ENCODE peak calls at places on chromosomes 16 and 17, in seven cellular contexts. B is spleen; O is cerebellar cortex; U is stimulated activated CD4-positive, alpha-beta T cell treated with anti-CD3 and anti-CD28 coated beads, Interleukin-12 subunit alpha, Interleukin-12 subunit beta, amount 100 ng/mL, for 4 hours; G is mesenchymal stem cell; N is nucleus accumbens; M is EH. X is an unnamed sample.
A peak's percentile ranks its signal among the peaks of the same experiment; 100 is the strongest.

GRCh38 chr17:78378225-78379133 is at the start of gene PGS1:
- DNase-seq in M (peak; percentile 72), B (peak; percentile 96), N (peak; percentile 72), U (peak; percentile 78), O (peak; percentile 64), G (peak; percentile 81), X (peak; percentile 52)

GRCh38 chr16:35173295-35173694 is 1713.9 kb downstream of the TP53TG3F start:
- DNase-seq in M (no peak), U (no peak), B (peak; percentile 55), G (no peak), N (no peak), O (no peak), X (no peak)

GRCh38 chr16:9008335-9009260 is 44.9 kb upstream of the USP7 start:
- DNase-seq in N (peak; percentile 39), M (peak; percentile 70), U (peak; percentile 60), O (peak; percentile 61), G (peak; percentile 68), B (peak; percentile 91), X (peak; percentile 48)

GRCh38 chr17:61144876-61145564 is 254.6 kb upstream of the TBX2 start:
- DNase-seq in B (peak; percentile 75), U (no peak), G (peak; percentile 57), O (no peak), M (no peak), N (no peak), X (no peak)

GRCh38 chr17:2892305-2892971 is 96.2 kb downstream of the RAP1GAP2 start:
- DNase-seq in O (no peak), U (no peak), N (no peak), B (no peak), M (peak; percentile 89), G (peak; percentile 71), X (peak; percentile 75)

GRCh38 chr16:66979011-66979717 is 9.2 kb upstream of the CES4A start:
- DNase-seq in N (no peak), M (peak; percentile 27), G (no peak), U (no peak), O (no peak), B (peak; percentile 84), X (no peak)

GRCh38 chr17:7842380-7842949 is 8.4 kb downstream of the KDM6B start:
- DNase-seq in N (no peak), U (peak; percentile 96), B (peak; percentile 96), G (peak; percentile 98), O (no peak), M (peak; percentile 90), X (peak; percentile 96)

GRCh38 chr17:42286411-42287295 is 1.6 kb upstream of the STAT5A start:
- DNase-seq in U (no peak), N (no peak), G (no peak), O (no peak), M (peak; percentile 26), B (peak; percentile 73), X (no peak)

GRCh38 chr16:22386976-22387375 is 12.6 kb upstream of the CDR2 start:
- DNase-seq in U (no peak), G (peak; percentile 82), N (no peak), M (peak; percentile 97), O (no peak), B (no peak), X (peak; percentile 87)

GRCh38 chr17:76500074-76500744 is 1.0 kb downstream of the RHBDF2 start:
- DNase-seq in G (no peak), U (no peak), O (no peak), B (no peak), N (no peak), M (no peak), X (no peak)

GRCh38 chr16:13863075-13863765 is 56.7 kb upstream of the ERCC4 start:
- DNase-seq in B (no peak), M (peak; percentile 6), G (peak; percentile 0), N (no peak), U (no peak), O (no peak), X (no peak)

GRCh38 chr17:59311051-59311468 is 20.4 kb upstream of the YPEL2 start:
- DNase-seq in U (peak; percentile 16), O (peak; percentile 88), N (no peak), M (peak; percentile 72), G (peak; percentile 74), B (no peak), X (peak; percentile 49)

GRCh38 chr16:27779719-27780161 is 229.8 kb downstream of the KATNIP start:
- DNase-seq in U (no peak), N (peak; percentile 49), M (peak; percentile 36), B (peak; percentile 58), G (no peak), O (no peak), X (peak; percentile 25)

GRCh38 chr17:55340726-55341125 is 76.0 kb downstream of the HLF start:
- DNase-seq in B (no peak), M (no peak), N (no peak), O (no peak), G (no peak), U (no peak), X (no peak)

X was measured in brain microvascular endothelial cell.